ENCODE peak calls at places on chromosomes 2 and 18, in eight cellular contexts. One of them, this sample, is unnamed.

GRCh38 chr2:66851449-66851872 is 416.5 kb downstream of the MEIS1 start:
- DNase-seq in activated CD4-positive, alpha-beta T cell treated with anti-CD3 and anti-CD28 coated beads, Interleukin-2, amount 50 U/mL, for 1 hour: no peak
- DNase-seq in skeletal muscle cell: peak
- DNase-seq in GF-D8: no peak
- DNase-seq in RPMI7951: no peak
- DNase-seq in ecto neural progenitor cell: no peak
- DNase-seq in stimulated activated CD4-positive, alpha-beta T cell treated with anti-CD3 and anti-CD28 coated beads, Interleukin-12 subunit alpha, Interleukin-12 subunit beta, amount 100 ng/mL, for 24 hours: no peak
- DNase-seq in caudate nucleus: no peak
- DNase-seq in this sample: no peak

GRCh38 chr2:196274387-196274809 is 103.0 kb upstream of the STK17B start:
- DNase-seq in RPMI7951: peak
- DNase-seq in ecto neural progenitor cell: no peak
- DNase-seq in skeletal muscle cell: peak
- DNase-seq in activated CD4-positive, alpha-beta T cell treated with anti-CD3 and anti-CD28 coated beads, Interleukin-2, amount 50 U/mL, for 1 hour: peak
- DNase-seq in GF-D8: no peak
- DNase-seq in stimulated activated CD4-positive, alpha-beta T cell treated with anti-CD3 and anti-CD28 coated beads, Interleukin-12 subunit alpha, Interleukin-12 subunit beta, amount 100 ng/mL, for 24 hours: no peak
- DNase-seq in caudate nucleus: peak
- DNase-seq in this sample: peak

GRCh38 chr2:64606495-64607363 is 47.0 kb downstream of the SERTAD2 start:
- DNase-seq in skeletal muscle cell: no peak
- DNase-seq in ecto neural progenitor cell: peak
- DNase-seq in RPMI7951: no peak
- DNase-seq in caudate nucleus: no peak
- DNase-seq in GF-D8: peak
- DNase-seq in activated CD4-positive, alpha-beta T cell treated with anti-CD3 and anti-CD28 coated beads, Interleukin-2, amount 50 U/mL, for 1 hour: peak
- DNase-seq in stimulated activated CD4-positive, alpha-beta T cell treated with anti-CD3 and anti-CD28 coated beads, Interleukin-12 subunit alpha, Interleukin-12 subunit beta, amount 100 ng/mL, for 24 hours: peak
- DNase-seq in this sample: peak

GRCh38 chr2:215299337-215299859 is 12.5 kb upstream of the ATIC start:
- DNase-seq in activated CD4-positive, alpha-beta T cell treated with anti-CD3 and anti-CD28 coated beads, Interleukin-2, amount 50 U/mL, for 1 hour: no peak
- DNase-seq in RPMI7951: peak
- DNase-seq in ecto neural progenitor cell: no peak
- DNase-seq in caudate nucleus: no peak
- DNase-seq in stimulated activated CD4-positive, alpha-beta T cell treated with anti-CD3 and anti-CD28 coated beads, Interleukin-12 subunit alpha, Interleukin-12 subunit beta, amount 100 ng/mL, for 24 hours: no peak
- DNase-seq in skeletal muscle cell: no peak
- DNase-seq in GF-D8: no peak
- DNase-seq in this sample: no peak

GRCh38 chr2:30106543-30106942 is 40.3 kb upstream of the YPEL5 start:
- DNase-seq in skeletal muscle cell: no peak
- DNase-seq in RPMI7951: peak
- DNase-seq in activated CD4-positive, alpha-beta T cell treated with anti-CD3 and anti-CD28 coated beads, Interleukin-2, amount 50 U/mL, for 1 hour: no peak
- DNase-seq in stimulated activated CD4-positive, alpha-beta T cell treated with anti-CD3 and anti-CD28 coated beads, Interleukin-12 subunit alpha, Interleukin-12 subunit beta, amount 100 ng/mL, for 24 hours: no peak
- DNase-seq in ecto neural progenitor cell: no peak
- DNase-seq in GF-D8: no peak
- DNase-seq in caudate nucleus: no peak
- DNase-seq in this sample: no peak

GRCh38 chr2:211248841-211249240 is 692.4 kb downstream of the CPS1 start:
- DNase-seq in activated CD4-positive, alpha-beta T cell treated with anti-CD3 and anti-CD28 coated beads, Interleukin-2, amount 50 U/mL, for 1 hour: no peak
- DNase-seq in GF-D8: no peak
- DNase-seq in caudate nucleus: no peak
- DNase-seq in RPMI7951: no peak
- DNase-seq in skeletal muscle cell: no peak
- DNase-seq in stimulated activated CD4-positive, alpha-beta T cell treated with anti-CD3 and anti-CD28 coated beads, Interleukin-12 subunit alpha, Interleukin-12 subunit beta, amount 100 ng/mL, for 24 hours: no peak
- DNase-seq in ecto neural progenitor cell: no peak
- DNase-seq in this sample: no peak

GRCh38 chr2:46073540-46074018 is 223.6 kb upstream of the EPAS1 start:
- DNase-seq in caudate nucleus: no peak
- DNase-seq in skeletal muscle cell: peak
- DNase-seq in RPMI7951: peak
- DNase-seq in stimulated activated CD4-positive, alpha-beta T cell treated with anti-CD3 and anti-CD28 coated beads, Interleukin-12 subunit alpha, Interleukin-12 subunit beta, amount 100 ng/mL, for 24 hours: no peak
- DNase-seq in activated CD4-positive, alpha-beta T cell treated with anti-CD3 and anti-CD28 coated beads, Interleukin-2, amount 50 U/mL, for 1 hour: no peak
- DNase-seq in GF-D8: no peak
- DNase-seq in ecto neural progenitor cell: no peak
- DNase-seq in this sample: no peak

GRCh38 chr2:43131051-43131889 is 95.1 kb downstream of the ZFP36L2 start:
- DNase-seq in GF-D8: peak
- DNase-seq in stimulated activated CD4-positive, alpha-beta T cell treated with anti-CD3 and anti-CD28 coated beads, Interleukin-12 subunit alpha, Interleukin-12 subunit beta, amount 100 ng/mL, for 24 hours: peak
- DNase-seq in caudate nucleus: no peak
- DNase-seq in RPMI7951: peak
- DNase-seq in ecto neural progenitor cell: peak
- DNase-seq in activated CD4-positive, alpha-beta T cell treated with anti-CD3 and anti-CD28 coated beads, Interleukin-2, amount 50 U/mL, for 1 hour: peak
- DNase-seq in skeletal muscle cell: peak
- DNase-seq in this sample: peak

GRCh38 chr2:206173147-206173546 is 13.5 kb downstream of the EEF1B2 start:
- DNase-seq in stimulated activated CD4-positive, alpha-beta T cell treated with anti-CD3 and anti-CD28 coated beads, Interleukin-12 subunit alpha, Interleukin-12 subunit beta, amount 100 ng/mL, for 24 hours: no peak
- DNase-seq in skeletal muscle cell: no peak
- DNase-seq in caudate nucleus: no peak
- DNase-seq in RPMI7951: no peak
- DNase-seq in GF-D8: no peak
- DNase-seq in ecto neural progenitor cell: no peak
- DNase-seq in activated CD4-positive, alpha-beta T cell treated with anti-CD3 and anti-CD28 coated beads, Interleukin-2, amount 50 U/mL, for 1 hour: no peak
- DNase-seq in this sample: no peak

GRCh38 chr2:148044322-148044721 is 23.4 kb downstream of the MBD5 start:
- DNase-seq in activated CD4-positive, alpha-beta T cell treated with anti-CD3 and anti-CD28 coated beads, Interleukin-2, amount 50 U/mL, for 1 hour: no peak
- DNase-seq in stimulated activated CD4-positive, alpha-beta T cell treated with anti-CD3 and anti-CD28 coated beads, Interleukin-12 subunit alpha, Interleukin-12 subunit beta, amount 100 ng/mL, for 24 hours: no peak
- DNase-seq in caudate nucleus: no peak
- DNase-seq in GF-D8: no peak
- DNase-seq in ecto neural progenitor cell: no peak
- DNase-seq in skeletal muscle cell: no peak
- DNase-seq in RPMI7951: no peak
- DNase-seq in this sample: no peak

GRCh38 chr2:19425419-19425818 is 67.0 kb upstream of the OSR1 start:
- DNase-seq in skeletal muscle cell: peak
- DNase-seq in ecto neural progenitor cell: no peak
- DNase-seq in RPMI7951: no peak
- DNase-seq in stimulated activated CD4-positive, alpha-beta T cell treated with anti-CD3 and anti-CD28 coated beads, Interleukin-12 subunit alpha, Interleukin-12 subunit beta, amount 100 ng/mL, for 24 hours: no peak
- DNase-seq in activated CD4-positive, alpha-beta T cell treated with anti-CD3 and anti-CD28 coated beads, Interleukin-2, amount 50 U/mL, for 1 hour: no peak
- DNase-seq in GF-D8: no peak
- DNase-seq in caudate nucleus: no peak
- DNase-seq in this sample: no peak

GRCh38 chr18:34767601-34768027 is 57.5 kb downstream of the DTNA start:
- DNase-seq in ecto neural progenitor cell: no peak
- DNase-seq in activated CD4-positive, alpha-beta T cell treated with anti-CD3 and anti-CD28 coated beads, Interleukin-2, amount 50 U/mL, for 1 hour: no peak
- DNase-seq in stimulated activated CD4-positive, alpha-beta T cell treated with anti-CD3 and anti-CD28 coated beads, Interleukin-12 subunit alpha, Interleukin-12 subunit beta, amount 100 ng/mL, for 24 hours: no peak
- DNase-seq in RPMI7951: peak
- DNase-seq in caudate nucleus: no peak
- DNase-seq in GF-D8: no peak
- DNase-seq in skeletal muscle cell: peak
- DNase-seq in this sample: no peak

GRCh38 chr2:23042176-23042909 is 342.6 kb upstream of the KLHL29 start:
- DNase-seq in activated CD4-positive, alpha-beta T cell treated with anti-CD3 and anti-CD28 coated beads, Interleukin-2, amount 50 U/mL, for 1 hour: no peak
- DNase-seq in RPMI7951: no peak
- DNase-seq in ecto neural progenitor cell: no peak
- DNase-seq in caudate nucleus: no peak
- DNase-seq in GF-D8: no peak
- DNase-seq in skeletal muscle cell: no peak
- DNase-seq in stimulated activated CD4-positive, alpha-beta T cell treated with anti-CD3 and anti-CD28 coated beads, Interleukin-12 subunit alpha, Interleukin-12 subunit beta, amount 100 ng/mL, for 24 hours: no peak
- DNase-seq in this sample: no peak

GRCh38 chr2:37832590-37833197 is 92.4 kb upstream of the RMDN2 start:
- DNase-seq in skeletal muscle cell: no peak
- DNase-seq in activated CD4-positive, alpha-beta T cell treated with anti-CD3 and anti-CD28 coated beads, Interleukin-2, amount 50 U/mL, for 1 hour: peak
- DNase-seq in ecto neural progenitor cell: peak
- DNase-seq in stimulated activated CD4-positive, alpha-beta T cell treated with anti-CD3 and anti-CD28 coated beads, Interleukin-12 subunit alpha, Interleukin-12 subunit beta, amount 100 ng/mL, for 24 hours: peak
- DNase-seq in caudate nucleus: no peak
- DNase-seq in GF-D8: peak
- DNase-seq in RPMI7951: peak
- DNase-seq in this sample: peak

GRCh38 chr2:226813148-226813701 is 13.6 kb upstream of the IRS1 start:
- DNase-seq in ecto neural progenitor cell: no peak
- DNase-seq in GF-D8: no peak
- DNase-seq in skeletal muscle cell: no peak
- DNase-seq in RPMI7951: no peak
- DNase-seq in stimulated activated CD4-positive, alpha-beta T cell treated with anti-CD3 and anti-CD28 coated beads, Interleukin-12 subunit alpha, Interleukin-12 subunit beta, amount 100 ng/mL, for 24 hours: no peak
- DNase-seq in caudate nucleus: no peak
- DNase-seq in activated CD4-positive, alpha-beta T cell treated with anti-CD3 and anti-CD28 coated beads, Interleukin-2, amount 50 U/mL, for 1 hour: no peak
- DNase-seq in this sample: peak

GRCh38 chr2:44944952-44945612 is 3.6 kb downstream of the SIX3 start:
- DNase-seq in GF-D8: no peak
- DNase-seq in stimulated activated CD4-positive, alpha-beta T cell treated with anti-CD3 and anti-CD28 coated beads, Interleukin-12 subunit alpha, Interleukin-12 subunit beta, amount 100 ng/mL, for 24 hours: no peak
- DNase-seq in skeletal muscle cell: no peak
- DNase-seq in RPMI7951: no peak
- DNase-seq in ecto neural progenitor cell: no peak
- DNase-seq in activated CD4-positive, alpha-beta T cell treated with anti-CD3 and anti-CD28 coated beads, Interleukin-2, amount 50 U/mL, for 1 hour: no peak
- DNase-seq in caudate nucleus: no peak
- DNase-seq in this sample: no peak

GRCh38 chr18:11669271-11669947 is 19.7 kb upstream of the GNAL start:
- DNase-seq in activated CD4-positive, alpha-beta T cell treated with anti-CD3 and anti-CD28 coated beads, Interleukin-2, amount 50 U/mL, for 1 hour: no peak
- DNase-seq in RPMI7951: no peak
- DNase-seq in stimulated activated CD4-positive, alpha-beta T cell treated with anti-CD3 and anti-CD28 coated beads, Interleukin-12 subunit alpha, Interleukin-12 subunit beta, amount 100 ng/mL, for 24 hours: no peak
- DNase-seq in caudate nucleus: no peak
- DNase-seq in GF-D8: no peak
- DNase-seq in skeletal muscle cell: no peak
- DNase-seq in ecto neural progenitor cell: no peak
- DNase-seq in this sample: no peak

GRCh38 chr2:16554184-16554583 is 111.5 kb downstream of the CYRIA start:
- DNase-seq in ecto neural progenitor cell: no peak
- DNase-seq in skeletal muscle cell: no peak
- DNase-seq in caudate nucleus: no peak
- DNase-seq in activated CD4-positive, alpha-beta T cell treated with anti-CD3 and anti-CD28 coated beads, Interleukin-2, amount 50 U/mL, for 1 hour: no peak
- DNase-seq in stimulated activated CD4-positive, alpha-beta T cell treated with anti-CD3 and anti-CD28 coated beads, Interleukin-12 subunit alpha, Interleukin-12 subunit beta, amount 100 ng/mL, for 24 hours: no peak
- DNase-seq in RPMI7951: no peak
- DNase-seq in GF-D8: no peak
- DNase-seq in this sample: no peak

This sample was measured in NCI-H146.